ENCODE peak calls at places on chromosomes 4 and X, in four cellular contexts. L, I, T and Y are unnamed samples. For H3K4me1, the result is how much of the 10 kb centered on the place peaks cover.

GRCh38 chr4:31575504-31575903 is 855.3 kb downstream of the PCDH7 start:
- DNase-seq in I (no peak), L (no peak), T (no peak), Y (no peak)

GRCh38 chrX:21932277-21932996 is 8.1 kb upstream of the SMS start:
- DNase-seq in T (peak), L (no peak), I (peak), Y (no peak)

GRCh38 chrX:150347471-150347870 is 15.6 kb upstream of the MAMLD1 start:
- DNase-seq in I (no peak), T (no peak), L (no peak), Y (no peak)

GRCh38 chr4:127698789-127699200 is 31.4 kb upstream of the SLC25A31 start:
- DNase-seq in T (peak), I (peak), L (no peak), Y (no peak)

GRCh38 chrX:12974797-12975669 is at the start of gene TMSB4X:
- DNase-seq in L (peak), I (peak), T (peak), Y (peak)

GRCh38 chrX:46572295-46572936 is 1.1 kb upstream of the CHST7 start:
- DNase-seq in T (no peak), L (no peak), I (no peak), Y (peak)

GRCh38 chrX:84320606-84321005 is 132.6 kb upstream of the RPS6KA6 start:
- DNase-seq in L (no peak), I (no peak), T (no peak), Y (no peak)

GRCh38 chr4:139955600-139955999 is 198.4 kb downstream of the MAML3 start:
- DNase-seq in T (no peak), I (no peak), L (no peak), Y (no peak)

DNA sequence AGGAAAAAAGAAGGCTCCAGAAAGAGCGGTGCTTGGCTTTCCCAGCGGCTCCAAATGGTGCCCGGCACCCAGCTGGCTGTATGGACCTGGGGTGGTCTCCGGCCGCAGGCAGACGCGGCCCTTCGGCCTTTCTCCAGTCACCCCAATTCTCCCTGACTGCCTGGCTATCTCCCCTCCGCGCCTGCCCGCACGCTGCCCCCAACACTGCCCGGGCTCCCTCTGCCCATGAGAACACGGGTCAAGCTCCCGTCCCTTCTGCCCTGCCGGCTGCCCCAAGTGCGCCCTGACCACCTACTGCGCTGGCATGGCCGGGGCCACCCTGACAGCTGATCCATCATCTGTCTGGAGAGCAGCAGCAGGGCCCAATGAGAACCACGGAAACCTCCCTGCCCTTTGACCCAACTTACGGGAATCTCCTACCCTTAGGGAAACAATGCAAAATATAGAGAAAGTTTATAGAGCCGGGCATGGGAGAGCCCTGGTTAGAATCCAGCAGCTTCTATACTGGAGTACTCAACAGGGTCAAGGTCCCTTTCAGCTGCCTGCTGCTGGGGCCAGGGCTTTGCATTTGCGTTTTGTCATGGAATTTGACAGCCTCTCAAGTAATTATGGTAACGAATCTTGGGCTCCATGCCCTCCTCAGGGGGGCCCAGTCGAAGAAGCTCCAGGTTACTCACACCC is 1.2 kb upstream of the FAM3A start:
- DNase-seq in L (no peak), I (peak), T (no peak), Y (no peak)
- H3K4me3 ChIP-seq in L (peak), I (peak), T (no peak), Y (no peak)

GRCh38 chrX:107119281-107119680 is 659 bp upstream of the RBM41 start:
- DNase-seq in I (no peak), L (no peak), T (no peak), Y (no peak)
- H3K27ac ChIP-seq in I (no peak), L (peak), T (peak), Y (peak)

GRCh38 chr4:2843909-2844584 is 403 bp downstream of the ADD1 start:
- DNase-seq in I (peak), L (peak), T (peak), Y (peak)
- H3K4me1 ChIP-seq in I (under half), L (half or more), T (under half), Y (half or more)

GRCh38 chr4:167380964-167381363 is 146.7 kb upstream of the SPOCK3 start:
- DNase-seq in I (no peak), L (no peak), T (no peak), Y (no peak)
- H3K4me3 ChIP-seq in I (no peak), L (no peak), T (no peak), Y (no peak)

DNA sequence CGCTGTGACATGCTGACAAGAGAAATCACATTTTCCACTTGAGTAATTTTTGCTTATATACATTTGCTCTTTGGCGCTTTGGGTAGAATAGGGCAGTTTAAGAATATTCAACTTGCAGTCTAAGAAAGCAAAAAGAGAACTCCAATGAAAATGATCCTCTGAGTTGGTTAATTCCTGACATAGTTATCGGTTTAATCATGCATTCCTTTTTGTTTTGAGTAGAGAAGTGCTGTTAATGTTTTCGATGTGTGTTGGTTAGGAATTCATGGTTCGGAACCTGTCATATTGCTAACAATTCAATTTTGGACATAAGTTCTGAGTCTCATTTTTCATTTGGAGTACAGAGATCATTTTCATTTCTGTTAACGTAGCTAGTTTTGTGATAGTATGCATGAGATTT is 700.6 kb upstream of the PITX2 start:
- DNase-seq in T (no peak), I (peak), L (no peak), Y (no peak)
- H3K27ac ChIP-seq in T (no peak), I (peak), L (no peak), Y (no peak)

GRCh38 chr4:44145868-44146267 is 302.7 kb downstream of the KCTD8 start:
- DNase-seq in I (peak), L (no peak), T (no peak), Y (no peak)
- H3K4me1 ChIP-seq in I (under half), L (under half), T (under half), Y (under half)